ENCODE peak calls at places on chromosomes 3 and 15, in nine cellular contexts. X is transverse colon; P is CD8-positive, alpha-beta T cell; Y is IMR-90; Q is activated B cell treated with CpG ODN at 0.5 μM for 24 hours; D is foreskin fibroblast; A is right lobe of liver; I is left lung; O is cardiac fibroblast. K is an unnamed sample.

GRCh38 chr3:141237701-141238521 is 6.3 kb downstream of the PXYLP1 start:
- DNase-seq in Y (no peak), P (no peak), I (peak), O (no peak), X (no peak), A (no peak), D (no peak), Q (no peak), K (no peak)

GRCh38 chr15:40354408-40355171 is 3.4 kb upstream of the DISP2 start:
- DNase-seq in A (no peak), O (no peak), Y (peak), I (no peak), D (no peak), P (no peak), Q (no peak), X (peak), K (no peak)

GRCh38 chr3:9395570-9396300 is 1.7 kb upstream of the SETD5 start:
- DNase-seq in A (no peak), Y (no peak), Q (no peak), D (no peak), P (no peak), I (no peak), X (no peak), O (no peak), K (no peak)

GRCh38 chr15:63439536-63440264 is 58.1 kb upstream of the CA12 start:
- DNase-seq in I (no peak), O (peak), A (no peak), D (peak), X (no peak), P (no peak), Q (no peak), Y (peak), K (no peak)

GRCh38 chr3:174541708-174542107 is 317.4 kb upstream of the NAALADL2 start:
- DNase-seq in Y (peak), Q (no peak), I (no peak), P (no peak), O (peak), X (no peak), D (no peak), A (no peak), K (no peak)

GRCh38 chr3:197259096-197259495 is 39.3 kb downstream of the DLG1 start:
- DNase-seq in A (no peak), I (no peak), O (no peak), Q (no peak), Y (no peak), X (no peak), P (no peak), D (no peak), K (no peak)

GRCh38 chr3:100710355-100711198 is 1.3 kb downstream of the TFG start:
- DNase-seq in P (peak), O (peak), I (no peak), X (peak), Q (peak), A (peak), D (peak), Y (peak), K (no peak)

GRCh38 chr3:22795917-22796316 is 407.2 kb upstream of the UBE2E2 start:
- DNase-seq in I (no peak), A (no peak), Q (no peak), Y (no peak), D (no peak), X (no peak), O (no peak), P (no peak), K (no peak)

GRCh38 chr3:197942956-197943556 is 6.9 kb upstream of the RPL35A start:
- DNase-seq in Q (no peak), O (peak), A (no peak), X (no peak), Y (peak), I (no peak), D (no peak), P (peak), K (no peak)

GRCh38 chr3:37198996-37199395 is 24.6 kb upstream of the LRRFIP2 start:
- DNase-seq in A (no peak), O (peak), Y (peak), Q (no peak), P (no peak), I (no peak), X (no peak), D (peak), K (no peak)

GRCh38 chr3:116391296-116392201 is 53.7 kb downstream of the LSAMP start:
- DNase-seq in O (no peak), Q (no peak), A (peak), Y (no peak), D (no peak), X (no peak), P (no peak), I (peak), K (peak)

GRCh38 chr15:33059184-33059583 is 135.3 kb downstream of the FMN1 start:
- DNase-seq in Y (peak), P (no peak), O (no peak), I (no peak), Q (no peak), X (no peak), A (no peak), D (peak), K (no peak)

GRCh38 chr3:87318609-87319008 is 42.2 kb upstream of the POU1F1 start:
- DNase-seq in X (no peak), Y (no peak), A (no peak), D (no peak), O (peak), P (no peak), I (no peak), Q (no peak), K (no peak)

GRCh38 chr3:134350861-134351311 is 23.4 kb downstream of the AMOTL2 start:
- DNase-seq in X (no peak), O (no peak), P (no peak), Q (no peak), Y (no peak), A (no peak), I (no peak), D (no peak), K (peak)

GRCh38 chr3:66803706-66804496 is 194.2 kb upstream of the KBTBD8 start:
- DNase-seq in X (no peak), A (no peak), O (no peak), P (no peak), Y (no peak), D (no peak), I (no peak), Q (no peak), K (no peak)

GRCh38 chr3:66800941-66801545 is 197.1 kb upstream of the KBTBD8 start:
- DNase-seq in O (peak), Q (no peak), P (no peak), Y (peak), X (no peak), D (no peak), A (no peak), I (no peak), K (no peak)

GRCh38 chr3:66797916-66798560 is 200.1 kb upstream of the KBTBD8 start:
- DNase-seq in Q (no peak), A (peak), I (no peak), D (peak), X (peak), O (peak), Y (peak), P (no peak), K (no peak)

GRCh38 chr3:66808891-66809578 is 189.1 kb upstream of the KBTBD8 start:
- DNase-seq in X (no peak), O (no peak), I (no peak), P (no peak), Q (no peak), A (peak), D (no peak), Y (no peak), K (no peak)

GRCh38 chr3:66803206-66803605 is 194.9 kb upstream of the KBTBD8 start:
- DNase-seq in I (no peak), X (no peak), P (no peak), Y (no peak), D (no peak), A (no peak), O (no peak), Q (no peak), K (no peak)
- TF ChIP-seq CTCF in I (no peak), X (peak), P (no peak), Y (peak), D (no peak), A (peak), O (peak), Q (no peak), K (peak)

GRCh38 chr3:178915365-178915764 is 156.2 kb downstream of the ZMAT3 start:
- DNase-seq in I (no peak), D (no peak), X (no peak), Q (no peak), A (no peak), P (no peak), O (no peak), Y (no peak), K (no peak)
- TF ChIP-seq CTCF in I (no peak), D (no peak), X (no peak), Q (no peak), A (no peak), P (no peak), O (no peak), Y (no peak), K (no peak)

GRCh38 chr3:148631124-148631903 is 66.4 kb upstream of the AGTR1 start:
- DNase-seq in P (no peak), Y (no peak), O (no peak), Q (no peak), A (no peak), D (no peak), X (no peak), I (no peak), K (no peak)
- TF ChIP-seq CTCF in P (no peak), Y (peak), O (peak), Q (no peak), A (peak), D (peak), X (peak), I (no peak), K (peak)

GRCh38 chr3:102084712-102085111 is 235.4 kb downstream of the NFKBIZ start:
- DNase-seq in O (no peak), D (no peak), A (no peak), Y (no peak), P (no peak), X (no peak), Q (no peak), I (no peak), K (no peak)

GRCh38 chr3:102089182-102089581 is 239.9 kb downstream of the NFKBIZ start:
- DNase-seq in Y (no peak), O (no peak), Q (no peak), A (no peak), D (no peak), I (no peak), X (no peak), P (no peak), K (no peak)

GRCh38 chr3:102089904-102090492 is 240.7 kb downstream of the NFKBIZ start:
- DNase-seq in Q (no peak), D (peak), I (no peak), X (peak), O (peak), P (no peak), A (no peak), Y (peak), K (no peak)

GRCh38 chr3:102085431-102086226 is 236.3 kb downstream of the NFKBIZ start:
- DNase-seq in D (no peak), X (no peak), O (no peak), A (no peak), Q (no peak), P (no peak), I (no peak), Y (peak), K (no peak)

GRCh38 chr3:102087236-102087635 is 237.9 kb downstream of the NFKBIZ start:
- DNase-seq in O (no peak), D (no peak), Y (no peak), I (no peak), X (no peak), P (no peak), A (no peak), Q (no peak), K (no peak)
- TF ChIP-seq CTCF in O (no peak), D (no peak), Y (no peak), I (no peak), X (no peak), P (no peak), A (no peak), Q (no peak), K (peak)

GRCh38 chr15:59642351-59642750 is 15.0 kb downstream of the GTF2A2 start:
- DNase-seq in P (no peak), O (no peak), D (no peak), A (no peak), X (no peak), I (no peak), Q (no peak), Y (no peak), K (no peak)
- TF ChIP-seq CTCF in P (peak), O (peak), D (no peak), A (peak), X (no peak), I (no peak), Q (no peak), Y (no peak), K (peak)

GRCh38 chr15:96583671-96584070 is 253.2 kb downstream of the NR2F2 start:
- DNase-seq in X (no peak), D (no peak), Y (no peak), A (no peak), P (no peak), I (no peak), Q (no peak), O (peak), K (no peak)
- TF ChIP-seq CTCF in X (no peak), D (no peak), Y (no peak), A (peak), P (no peak), I (no peak), Q (no peak), O (no peak), K (peak)

GRCh38 chr15:39154136-39154770 is 426.6 kb upstream of the THBS1 start:
- DNase-seq in O (no peak), Q (no peak), I (no peak), X (peak), A (no peak), Y (no peak), D (no peak), P (no peak), K (no peak)
- TF ChIP-seq CTCF in O (peak), Q (no peak), I (no peak), X (peak), A (peak), Y (peak), D (no peak), P (no peak), K (peak)

K was measured in chondrocyte.